ENCODE peak calls at places on chromosomes 7 and 10, in seven cellular contexts. K is adrenal gland, F is PC-3, H is heart left ventricle, N is cardiac muscle cell, P is OCI-LY7, L is transverse colon. A is an unnamed sample.

GRCh38 chr10:100186253-100186780 is 488 bp upstream of the ERLIN1 start:
- DNase-seq in N (peak; percentile 34), H (peak; percentile 35), P (no peak), F (peak; percentile 25), K (peak; percentile 49), L (peak; percentile 58), A (peak; percentile 68)

GRCh38 chr10:62814901-62815372 is 1.2 kb downstream of the EGR2 start:
- DNase-seq in P (no peak), N (no peak), K (no peak), F (no peak), L (no peak), H (no peak), A (no peak)

GRCh38 chr10:46079831-46080585 is 33.9 kb upstream of the MSMB start:
- DNase-seq in H (no peak), L (no peak), F (no peak), K (no peak), N (no peak), P (peak; percentile 47), A (peak; percentile 30)

GRCh38 chr7:98307971-98308466 is 26.5 kb downstream of the BRI3 start:
- DNase-seq in F (no peak), N (no peak), P (no peak), L (no peak), K (no peak), H (no peak), A (no peak)

GRCh38 chr7:28957064-28957821 is 887 bp downstream of the TRIL start:
- DNase-seq in N (peak; percentile 66), F (no peak), L (peak; percentile 30), H (peak; percentile 18), K (peak; percentile 29), P (no peak), A (no peak)

GRCh38 chr7:24959735-24960485 is 20.1 kb downstream of the OSBPL3 start:
- DNase-seq in K (no peak), F (no peak), L (no peak), P (no peak), H (no peak), N (no peak), A (no peak)

GRCh38 chr7:4748267-4748666 is 27.2 kb upstream of the AP5Z1 start:
- DNase-seq in L (no peak), F (no peak), H (no peak), N (no peak), P (no peak), K (no peak), A (no peak)

GRCh38 chr7:5692845-5693278 is 88.6 kb downstream of the RNF216 start:
- DNase-seq in N (no peak), P (no peak), H (no peak), L (no peak), K (no peak), F (peak; percentile 89), A (no peak)

GRCh38 chr7:19377611-19378339 is 232.6 kb upstream of the FERD3L start:
- DNase-seq in H (no peak), L (no peak), F (peak; percentile 19), K (no peak), N (no peak), P (no peak), A (no peak)

GRCh38 chr7:123615344-123615743 is 13.7 kb downstream of the ASB15 start:
- DNase-seq in P (no peak), H (no peak), F (no peak), N (peak; percentile 68), K (no peak), L (no peak), A (no peak)

GRCh38 chr7:1141651-1142050 is 18.3 kb downstream of the ZFAND2A start:
- DNase-seq in F (no peak), H (no peak), L (no peak), P (no peak), N (no peak), K (no peak), A (no peak)

GRCh38 chr7:1142051-1142635 is 17.9 kb downstream of the ZFAND2A start:
- DNase-seq in N (no peak), F (no peak), K (no peak), L (no peak), P (no peak), H (no peak), A (no peak)

GRCh38 chr7:1140481-1141104 is 19.4 kb downstream of the ZFAND2A start:
- DNase-seq in K (no peak), N (no peak), H (no peak), F (no peak), L (no peak), P (peak; percentile 25), A (no peak)

GRCh38 chr7:1149351-1149794 is 10.6 kb downstream of the ZFAND2A start:
- DNase-seq in H (no peak), L (no peak), P (no peak), N (no peak), K (no peak), F (no peak), A (no peak)

GRCh38 chr7:1144269-1144771 is 15.7 kb downstream of the ZFAND2A start:
- DNase-seq in K (peak; percentile 79), L (no peak), P (peak; percentile 53), F (peak; percentile 54), H (peak; percentile 56), N (no peak), A (no peak)
- TF ChIP-seq CTCF in K (peak; percentile 65), L (no peak), P (peak; percentile 73), F (peak; percentile 48), H (peak; percentile 46), N (no peak), A (peak; percentile 26)

DNA sequence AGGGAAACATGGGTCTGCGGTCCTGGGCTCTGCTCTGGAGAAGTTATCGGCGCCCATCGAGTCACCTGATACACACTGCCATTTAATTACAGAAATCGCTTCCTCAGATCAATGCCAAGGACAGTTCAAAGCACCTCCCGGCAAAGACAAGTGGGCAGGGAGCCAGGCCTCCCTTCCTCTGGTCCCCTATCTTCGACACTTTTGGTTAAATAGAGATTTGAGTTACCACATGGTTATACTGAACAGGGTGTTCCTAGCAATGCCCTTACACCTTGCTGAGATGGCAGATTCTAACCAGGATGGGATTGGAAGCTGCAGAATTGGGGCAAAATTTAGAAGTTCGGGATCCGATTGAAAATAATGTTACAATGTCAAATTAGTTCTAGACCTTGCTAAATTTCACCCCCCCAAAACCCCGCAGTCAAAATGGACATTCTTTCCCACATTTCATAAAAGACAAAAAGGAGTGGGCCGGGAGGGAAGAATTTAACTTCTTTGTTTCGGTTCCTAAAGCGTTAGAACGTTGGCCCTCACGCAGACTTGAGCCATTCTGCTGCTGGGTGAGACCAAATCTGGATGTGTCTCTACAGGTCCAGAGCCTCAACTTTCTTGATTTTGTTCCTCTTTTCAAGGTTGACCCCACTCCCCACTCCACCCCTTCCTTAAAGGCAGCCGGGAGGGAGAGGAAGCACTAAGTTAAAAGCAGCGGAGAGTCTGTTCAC is 2.2 kb upstream of the DLX5 start:
- DNase-seq in N (no peak), P (no peak), F (no peak), H (no peak), K (no peak), L (no peak), A (no peak)
- H3K4me3 ChIP-seq in N (peak overlapping the region; percentile 8), P (no peak overlapping the region), F (peak overlapping the region; percentile 66), H (peak overlapping the region; percentile 61), K (no peak overlapping the region), L (peak overlapping the region; percentile 7), A (peak overlapping the region; percentile 20)

GRCh38 chr7:90313908-90314307 is 7.2 kb downstream of the FAM237B start:
- DNase-seq in F (no peak), N (no peak), K (no peak), L (no peak), H (no peak), P (no peak), A (no peak)

GRCh38 chr7:90309872-90310271 is 11.2 kb downstream of the FAM237B start:
- DNase-seq in P (no peak), N (no peak), H (no peak), F (no peak), K (no peak), L (no peak), A (no peak)

GRCh38 chr7:90311185-90311584 is 9.9 kb downstream of the FAM237B start:
- DNase-seq in N (no peak), L (no peak), F (no peak), H (no peak), P (no peak), K (no peak), A (no peak)

DNA sequence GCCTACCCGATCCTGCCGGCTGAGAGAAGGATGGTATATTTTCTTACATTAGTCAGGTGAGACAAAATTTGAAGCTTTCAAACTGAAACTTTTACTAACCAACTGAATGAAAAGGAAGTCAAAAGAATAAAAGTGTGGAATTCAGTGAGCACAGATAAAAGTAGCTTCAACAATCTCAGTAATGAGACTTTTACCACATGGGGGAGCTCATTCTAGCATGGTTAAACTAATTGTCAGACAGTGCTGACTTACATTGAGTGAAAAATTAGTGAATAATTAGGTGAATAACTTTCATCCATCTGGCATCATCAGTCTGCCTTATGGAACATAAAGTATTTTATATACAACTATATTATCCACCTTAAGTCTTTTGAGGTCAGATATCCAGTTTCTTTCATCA is 8.4 kb downstream of the FAM237B start:
- DNase-seq in N (no peak), K (no peak), P (peak; percentile 14), L (no peak), H (no peak), F (peak; percentile 19), A (no peak)
- TF ChIP-seq CTCF in N (peak; percentile 43), K (no peak), P (peak; percentile 69), L (no peak), H (no peak), F (peak; percentile 54), A (peak; percentile 38)

GRCh38 chr7:130351664-130352015 is 7.0 kb downstream of the CPA5 start:
- DNase-seq in P (no peak), L (no peak), N (no peak), H (no peak), K (no peak), F (no peak), A (no peak)

GRCh38 chr7:130350945-130351663 is 6.5 kb downstream of the CPA5 start:
- DNase-seq in L (no peak), F (no peak), N (peak; percentile 64), P (no peak), H (peak; percentile 46), K (no peak), A (no peak)

GRCh38 chr7:130349911-130350782 is 5.5 kb downstream of the CPA5 start:
- DNase-seq in L (no peak), N (no peak), H (no peak), F (no peak), P (no peak), K (no peak), A (no peak)

GRCh38 chr7:130353196-130353595 is 8.6 kb downstream of the CPA5 start:
- DNase-seq in H (no peak), F (no peak), P (no peak), K (no peak), N (no peak), L (no peak), A (no peak)

DNA sequence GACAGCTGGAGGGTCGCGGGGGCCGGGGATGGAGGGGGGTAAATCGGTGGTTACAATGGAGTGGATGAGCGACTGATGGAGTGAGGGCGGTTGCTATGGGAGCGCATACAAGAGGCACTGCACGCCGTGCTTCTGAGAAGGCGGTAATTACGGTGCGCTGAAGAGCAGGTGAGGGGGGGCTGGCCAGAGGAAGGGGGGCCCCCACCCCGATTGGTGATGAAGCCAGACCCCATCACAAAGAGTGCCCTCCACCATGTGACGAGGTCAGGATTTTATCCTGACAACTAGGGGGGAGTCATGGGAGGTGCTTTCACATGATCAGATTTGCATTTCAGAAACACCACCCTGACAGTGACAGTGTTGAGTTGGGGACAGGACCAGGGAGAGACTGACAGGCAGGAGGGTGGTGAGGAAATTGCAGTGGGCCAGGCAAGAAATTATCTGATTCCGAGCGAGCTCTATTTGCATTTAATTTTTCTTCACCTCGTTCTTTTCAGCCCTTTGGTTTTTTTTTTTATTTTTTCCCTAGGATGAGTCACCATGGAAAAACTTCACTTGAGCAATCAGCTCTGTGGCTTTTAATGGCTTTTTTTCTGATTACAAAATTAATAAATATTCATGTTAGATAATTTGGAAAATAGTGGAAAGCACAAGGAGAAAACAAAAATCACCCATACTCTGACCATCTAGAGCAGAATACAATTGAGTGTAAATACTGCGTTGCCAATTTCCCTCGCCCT is 7.9 kb downstream of the CPA5 start:
- DNase-seq in H (no peak), P (no peak), L (no peak), K (no peak), F (peak; percentile 55), N (no peak), A (no peak)
- H3K4me3 ChIP-seq in H (peak overlapping the region; percentile 16), P (no peak overlapping the region), L (no peak overlapping the region), K (no peak overlapping the region), F (no peak overlapping the region), N (no peak overlapping the region), A (peak overlapping the region; percentile 3)

A was measured in right atrium auricular region.